ENCODE peak calls at places on chromosomes 11 and 22, in nine cellular contexts. D, H, G, Z, J, R, I, U and B are unnamed samples.
A peak's percentile ranks its signal among the peaks of the same experiment; 100 is the strongest.

GRCh38 chr11:75474878-75475766 is 42.1 kb upstream of the KLHL35 start:
- DNase-seq in D (no peak), H (peak; percentile 72), G (peak; percentile 24), Z (peak; percentile 46), J (peak; percentile 86), R (peak; percentile 49), I (no peak), U (no peak), B (peak; percentile 61)

GRCh38 chr11:112316971-112317370 is 56.3 kb upstream of the PLET1 start:
- DNase-seq in D (no peak), H (no peak), G (no peak), Z (no peak), J (no peak), R (no peak), I (no peak), U (no peak), B (no peak)

GRCh38 chr11:59550368-59550841 is 39.1 kb downstream of the OR4D9 start:
- DNase-seq in D (peak; percentile 92), H (peak; percentile 92), G (peak; percentile 90), Z (peak; percentile 87), J (peak; percentile 82), R (peak; percentile 84), I (peak; percentile 95), U (peak; percentile 94), B (peak; percentile 95)

GRCh38 chr11:103354656-103355055 is 245.4 kb downstream of the DYNC2H1 start:
- DNase-seq in D (no peak), H (no peak), G (no peak), Z (no peak), J (no peak), R (no peak), I (no peak), U (no peak), B (no peak)

GRCh38 chr22:20647586-20648305 is 126.2 kb upstream of the SERPIND1 start:
- DNase-seq in D (no peak), H (no peak), G (no peak), Z (no peak), J (no peak), R (no peak), I (no peak), U (no peak), B (no peak)

GRCh38 chr11:65844231-65844872 is 10.6 kb downstream of the SNX32 start:
- DNase-seq in D (no peak), H (no peak), G (no peak), Z (no peak), J (no peak), R (no peak), I (no peak), U (no peak), B (no peak)

GRCh38 chr22:19710020-19710768 is 4.1 kb upstream of the SEPTIN5 start:
- DNase-seq in D (no peak), H (no peak), G (no peak), Z (no peak), J (no peak), R (no peak), I (no peak), U (no peak), B (no peak)

GRCh38 chr22:45516923-45517675 is 14.4 kb downstream of the FBLN1 start:
- DNase-seq in D (no peak), H (no peak), G (peak; percentile 55), Z (no peak), J (no peak), R (no peak), I (no peak), U (no peak), B (no peak)

GRCh38 chr11:27075655-27076054 is 35.0 kb downstream of the BBOX1 start:
- DNase-seq in D (no peak), H (no peak), G (no peak), Z (no peak), J (no peak), R (no peak), I (no peak), U (no peak), B (no peak)

GRCh38 chr11:104650234-104650633 is 248.0 kb downstream of the CASP12 start:
- DNase-seq in D (peak; percentile 11), H (no peak), G (no peak), Z (no peak), J (no peak), R (no peak), I (no peak), U (no peak), B (peak; percentile 60)